ENCODE peak calls at places on chromosomes 2 and 18, in ten cellular contexts. K is body of pancreas; W is choroid plexus epithelial cell; O is GM23248; B is CD4-positive, CD25-positive, alpha-beta regulatory T cell; M is MM.1S; T is SJSA1; N is tibial nerve; S is tibial artery; A is heart right ventricle. I is an unnamed sample.

GRCh38 chr2:13682878-13683277 is 949.6 kb upstream of the LRATD1 start:
- DNase-seq in T (no peak), M (no peak), S (no peak), O (peak; percentile 45), A (no peak), W (peak; percentile 90), B (no peak), N (no peak), K (peak; percentile 47), I (peak; percentile 37)

GRCh38 chr2:236574000-236574399 is 4.4 kb downstream of the ACKR3 start:
- DNase-seq in S (no peak), W (no peak), T (no peak), A (no peak), M (no peak), N (no peak), O (no peak), K (peak; percentile 26), B (no peak), I (no peak)

GRCh38 chr2:133422946-133423345 is 145.3 kb downstream of the NCKAP5 start:
- DNase-seq in K (no peak), M (no peak), A (no peak), W (peak; percentile 76), B (no peak), S (no peak), T (no peak), O (peak; percentile 50), N (no peak), I (peak; percentile 63)

GRCh38 chr2:171323971-171324528 is 109.7 kb downstream of the METTL8 start:
- DNase-seq in T (no peak), S (no peak), K (no peak), N (no peak), W (no peak), A (no peak), O (no peak), B (no peak), M (no peak), I (no peak)

GRCh38 chr2:121483021-121483420 is 47.7 kb upstream of the RNU4ATAC start:
- DNase-seq in A (no peak), S (no peak), B (no peak), W (no peak), N (no peak), K (no peak), T (peak; percentile 56), M (no peak), O (peak; percentile 75), I (no peak)

GRCh38 chr2:241063093-241063551 is 39.0 kb downstream of the MTERF4 start:
- DNase-seq in K (no peak), T (no peak), S (no peak), W (no peak), O (no peak), B (no peak), N (no peak), A (no peak), M (no peak), I (no peak)

GRCh38 chr2:193966590-193966989 is 1690.4 kb upstream of the SLC39A10 start:
- DNase-seq in A (no peak), N (no peak), W (peak; percentile 93), K (no peak), O (peak; percentile 86), T (no peak), M (no peak), B (no peak), S (no peak), I (peak; percentile 76)

GRCh38 chr18:59691046-59691395 is 6.2 kb downstream of the CCBE1 start:
- DNase-seq in A (no peak), O (peak; percentile 36), K (no peak), B (no peak), M (no peak), T (no peak), W (no peak), N (no peak), S (no peak), I (no peak)

GRCh38 chr2:38720613-38721241 is 30.4 kb downstream of the SRSF7 start:
- DNase-seq in B (no peak), W (peak; percentile 100), A (peak; percentile 80), K (peak; percentile 81), O (peak; percentile 99), T (peak; percentile 41), M (peak; percentile 45), N (peak; percentile 85), S (peak; percentile 88), I (peak; percentile 99)

DNA sequence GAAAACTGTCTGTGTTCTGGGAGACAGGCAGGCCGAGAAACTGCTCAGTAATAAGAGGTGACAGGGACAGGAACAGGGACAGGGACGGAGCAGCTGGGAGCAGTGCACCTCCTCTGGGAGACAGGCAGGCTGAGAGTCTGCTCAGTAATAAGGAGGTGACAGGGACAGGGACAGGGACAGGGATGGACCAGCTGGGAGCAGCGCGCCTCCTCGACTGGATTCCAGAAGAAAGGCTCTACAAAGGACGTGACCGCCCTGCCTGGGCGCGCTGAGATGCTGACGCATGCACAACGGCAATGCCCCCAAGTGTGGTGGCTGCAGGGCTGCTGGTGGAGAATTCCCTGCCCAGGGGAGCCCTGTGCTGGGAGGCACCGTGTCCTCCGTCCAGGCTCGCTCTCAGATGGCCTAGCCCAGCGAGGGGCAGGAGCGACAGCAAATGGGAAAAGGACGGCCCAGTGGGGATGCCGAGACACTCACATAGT is 44.2 kb upstream of the PXDN start:
- DNase-seq in M (no peak), W (no peak), T (no peak), B (no peak), S (no peak), N (no peak), K (no peak), O (no peak), A (no peak), I (no peak)
- H3K4me3 ChIP-seq in M (no peak overlapping the region), W (no peak overlapping the region), T (no peak overlapping the region), B (no peak overlapping the region), S (no peak overlapping the region), N (no peak overlapping the region), K (no peak overlapping the region), O (no peak overlapping the region), A (no peak overlapping the region), I (no peak overlapping the region)

GRCh38 chr2:142868281-142868762 is 9.1 kb upstream of the KYNU start:
- DNase-seq in M (no peak), S (peak; percentile 75), A (peak; percentile 41), K (peak; percentile 9), N (peak; percentile 26), W (no peak), T (peak; percentile 9), O (peak; percentile 75), B (no peak), I (no peak)
- H3K4me3 ChIP-seq in M (no peak overlapping the region), S (no peak overlapping the region), A (no peak overlapping the region), K (no peak overlapping the region), N (no peak overlapping the region), W (no peak overlapping the region), T (no peak overlapping the region), O (peak overlapping the region; percentile 13), B (no peak overlapping the region), I (no peak overlapping the region)

DNA sequence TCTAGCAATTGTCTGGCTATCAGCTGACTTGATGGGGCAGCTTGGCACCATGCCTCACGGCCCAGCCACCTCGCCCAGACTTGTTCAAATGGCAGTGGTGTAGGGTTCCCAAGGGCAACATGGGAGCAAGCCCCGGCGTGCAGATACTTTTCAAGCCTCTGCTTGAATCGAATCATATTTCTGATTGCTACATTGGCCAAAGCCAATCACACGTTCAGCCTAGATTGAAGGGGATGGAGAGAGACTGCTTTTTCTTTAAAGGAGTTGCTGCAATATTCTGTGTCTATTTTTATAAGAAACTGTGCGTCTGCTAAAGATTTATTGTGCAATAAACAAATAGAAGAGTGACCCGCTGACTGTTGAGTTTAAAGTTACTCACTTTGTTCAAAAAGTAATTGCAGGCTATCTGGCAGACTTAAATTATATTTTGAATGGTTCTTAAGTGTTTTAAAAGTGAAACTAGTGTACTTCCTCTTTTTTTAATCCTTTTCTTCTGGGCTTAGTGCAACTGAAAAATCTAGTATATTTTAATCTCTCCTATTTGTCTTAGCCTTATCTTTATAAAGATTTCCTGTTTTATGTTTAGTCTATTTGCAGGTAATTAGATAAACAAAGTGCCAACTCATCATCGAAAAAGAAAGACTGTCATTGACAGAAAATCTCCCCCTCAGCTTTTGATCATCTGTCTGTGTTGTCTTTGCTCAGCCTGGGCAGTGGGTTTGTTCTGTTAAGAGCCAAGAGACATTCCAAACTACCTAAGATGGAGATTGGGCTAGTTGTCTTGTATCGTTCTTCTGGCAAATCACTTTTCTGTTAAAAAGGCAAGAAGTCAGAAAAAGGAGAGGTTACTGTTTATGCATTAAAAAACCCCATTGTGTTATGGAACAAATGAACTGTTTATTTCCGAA is 156.1 kb downstream of the TPGS2 start:
- DNase-seq in B (no peak), S (no peak), W (peak; percentile 68), M (peak; percentile 44), T (no peak), N (no peak), A (no peak), O (peak; percentile 73), K (peak; percentile 8), I (no peak)
- H3K4me3 ChIP-seq in B (no peak overlapping the region), S (peak overlapping the region; percentile 38), W (peak overlapping the region; percentile 31), M (peak overlapping the region; percentile 36), T (no peak overlapping the region), N (no peak overlapping the region), A (peak overlapping the region; percentile 9), O (peak overlapping the region; percentile 67), K (no peak overlapping the region), I (no peak overlapping the region)

GRCh38 chr2:25756444-25757022 is 83.2 kb upstream of the DTNB start:
- DNase-seq in W (no peak), N (no peak), M (no peak), A (no peak), K (no peak), B (no peak), O (no peak), T (no peak), S (no peak), I (peak; percentile 40)

GRCh38 chr2:25760319-25760718 is 86.9 kb upstream of the DTNB start:
- DNase-seq in S (no peak), M (no peak), A (no peak), B (no peak), T (no peak), O (no peak), K (no peak), N (no peak), W (no peak), I (no peak)

GRCh38 chr2:25763575-25763974 is 90.2 kb upstream of the DTNB start:
- DNase-seq in A (no peak), N (no peak), W (no peak), S (no peak), B (no peak), M (no peak), T (no peak), K (no peak), O (no peak), I (no peak)

GRCh38 chr2:25757906-25758305 is 84.5 kb upstream of the DTNB start:
- DNase-seq in K (no peak), W (no peak), O (no peak), B (no peak), T (no peak), S (no peak), N (no peak), A (no peak), M (no peak), I (no peak)

GRCh38 chr2:25758348-25758747 is 85.0 kb upstream of the DTNB start:
- DNase-seq in W (no peak), B (no peak), S (no peak), K (no peak), A (no peak), O (no peak), M (no peak), T (no peak), N (no peak), I (no peak)
- H3K4me3 ChIP-seq in W (no peak overlapping the region), B (no peak overlapping the region), S (no peak overlapping the region), K (no peak overlapping the region), A (no peak overlapping the region), O (no peak overlapping the region), M (no peak overlapping the region), T (no peak overlapping the region), N (no peak overlapping the region), I (no peak overlapping the region)

I was measured in astrocyte of the cerebellum.